ENCODE peak calls at places on chromosomes 5 and 9, in four cellular contexts. G is IMR-90, W is WERI-Rb-1, U is GM06990. J is an unnamed sample.

GRCh38 chr5:116212225-116212624 is 127.4 kb downstream of the COMMD10 start:
- DNase-seq in G (no peak), W (no peak), U (no peak), J (no peak)

GRCh38 chr5:123817267-123817666 is 305.3 kb downstream of the CSNK1G3 start:
- DNase-seq in G (no peak), W (no peak), U (no peak), J (no peak)

GRCh38 chr5:142542906-142543305 is 143.0 kb downstream of the FGF1 start:
- DNase-seq in G (peak), W (no peak), U (no peak), J (no peak)

GRCh38 chr5:139443766-139444473 is 4.6 kb upstream of the DNAJC18 start:
- DNase-seq in G (peak), W (no peak), U (no peak), J (no peak)

GRCh38 chr5:137118629-137119028 is 380.5 kb downstream of the SPOCK1 start:
- DNase-seq in G (no peak), W (no peak), U (no peak), J (no peak)

GRCh38 chr5:11905209-11905608 is 963 bp upstream of the CTNND2 start:
- DNase-seq in G (no peak), W (no peak), U (no peak), J (no peak)

GRCh38 chr9:127154003-127154389 is 31.6 kb upstream of the ANGPTL2 start:
- DNase-seq in G (no peak), W (no peak), U (no peak), J (no peak)

GRCh38 chr5:151750121-151750520 is 8.3 kb downstream of the ATOX1 start:
- DNase-seq in G (no peak), W (no peak), U (no peak), J (no peak)

GRCh38 chr5:178187014-178187413 is at the start of gene GMCL2:
- DNase-seq in G (no peak), W (no peak), U (no peak), J (no peak)

GRCh38 chr9:137740311-137740710 is 121.5 kb downstream of the EHMT1 start:
- DNase-seq in G (peak), W (no peak), U (no peak), J (no peak)

GRCh38 chr5:9954869-9955268 is 294.8 kb downstream of the ATPSCKMT start:
- DNase-seq in G (no peak), W (no peak), U (no peak), J (no peak)

GRCh38 chr9:16676547-16676946 is 193.9 kb downstream of the BNC2 start:
- DNase-seq in G (no peak), W (no peak), U (no peak), J (no peak)

GRCh38 chr5:34919077-34919476 is 3.6 kb downstream of the BRIX1 start:
- DNase-seq in G (no peak), W (no peak), U (no peak), J (no peak)
- TF ChIP-seq CTCF in G (peak), W (no peak), U (peak), J (no peak)

GRCh38 chr5:14935341-14935740 is 63.8 kb upstream of the ANKH start:
- DNase-seq in G (no peak), W (no peak), U (no peak), J (no peak)
- TF ChIP-seq CTCF in G (no peak), W (no peak), U (no peak), J (no peak)

DNA sequence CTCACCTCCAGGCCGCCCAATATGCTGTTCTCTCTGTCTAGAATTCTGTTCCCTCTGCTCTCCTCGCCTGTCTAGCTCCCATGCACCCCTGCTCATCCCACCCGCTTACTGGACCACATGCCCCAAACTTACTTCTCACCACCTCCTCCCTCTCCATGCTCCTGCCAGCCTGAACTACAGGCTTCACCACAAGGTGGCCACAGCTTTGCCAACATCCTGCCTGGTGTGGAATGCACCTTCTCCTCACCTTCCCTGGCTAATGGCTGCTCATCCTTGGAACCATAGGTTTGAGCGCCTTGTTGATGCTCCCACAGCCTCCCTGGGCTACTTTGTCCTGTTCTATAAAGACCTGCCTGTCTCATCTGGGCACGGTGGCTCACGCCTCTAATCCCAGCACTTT is 9.6 kb downstream of the LAMC3 start:
- DNase-seq in G (no peak), W (no peak), U (no peak), J (no peak)
- TF ChIP-seq CTCF in G (no peak), W (peak), U (peak), J (peak)

GRCh38 chr9:9920425-9920824 is 692.4 kb downstream of the PTPRD start:
- DNase-seq in G (no peak), W (peak), U (no peak), J (no peak)
- TF ChIP-seq CTCF in G (no peak), W (peak), U (peak), J (no peak)

J was measured in GM13977.